ENCODE peak calls at places on chromosomes 1 and 21, in five cellular contexts. N is mammary epithelial cell, L is stomach, W is left ventricle myocardium inferior, V is breast epithelium. G is an unnamed sample. For H3K4me1, the result is how much of the 10 kb centered on the place peaks cover.

GRCh38 chr1:231200417-231201031 is 38.7 kb downstream of the TRIM67 start:
- DNase-seq in N (peak), L (no peak), W (no peak), V (no peak), G (no peak)

GRCh38 chr1:26281971-26282693 is 2.2 kb downstream of the SH3BGRL3 start:
- DNase-seq in N (no peak), L (no peak), W (peak), V (no peak), G (no peak)

GRCh38 chr1:79662596-79662995 is 656.1 kb upstream of the ADGRL4 start:
- DNase-seq in N (no peak), L (no peak), W (no peak), V (no peak), G (no peak)

GRCh38 chr1:22031214-22031962 is 21.1 kb upstream of the CDC42 start:
- DNase-seq in N (no peak), L (peak), W (no peak), V (peak), G (no peak)

GRCh38 chr1:37423810-37424209 is 50.6 kb upstream of the ZC3H12A start:
- DNase-seq in N (no peak), L (no peak), W (no peak), V (no peak), G (no peak)

GRCh38 chr1:181608386-181608785 is 125.1 kb downstream of the CACNA1E start:
- DNase-seq in N (no peak), L (no peak), W (no peak), V (no peak), G (no peak)

GRCh38 chr1:61852693-61853060 is 110.4 kb downstream of the PATJ start:
- DNase-seq in N (no peak), L (no peak), W (no peak), V (no peak), G (no peak)

GRCh38 chr1:223091928-223092327 is 51.1 kb downstream of the TLR5 start:
- DNase-seq in N (no peak), L (no peak), W (no peak), V (no peak), G (no peak)

DNA sequence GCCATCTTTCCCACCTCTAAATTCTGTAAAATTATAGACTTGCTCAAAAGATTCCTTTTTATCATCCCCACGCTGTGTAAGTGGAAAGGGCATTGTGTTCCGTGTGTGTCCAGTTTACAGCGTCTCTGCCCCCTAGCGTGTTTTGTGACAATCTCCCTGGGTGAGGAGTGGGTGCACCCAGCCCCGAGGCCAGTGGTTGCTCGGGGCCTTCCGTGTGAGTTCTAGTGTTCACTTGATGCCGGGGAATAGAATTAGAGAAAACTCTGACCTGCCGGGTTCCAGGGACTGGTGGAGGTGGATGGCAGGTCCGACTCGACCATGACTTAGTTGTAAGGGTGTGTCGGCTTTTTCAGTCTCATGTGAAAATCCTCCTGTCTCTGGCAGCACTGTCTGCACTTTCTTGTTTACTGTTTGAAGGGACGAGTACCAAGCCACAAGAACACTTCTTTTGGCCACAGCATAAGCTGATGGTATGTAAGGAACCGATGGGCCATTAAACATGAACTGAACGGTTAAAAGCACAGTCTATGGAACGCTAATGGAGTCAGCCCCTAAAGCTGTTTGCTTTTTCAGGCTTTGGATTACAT is 61.9 kb downstream of the POFUT2 start:
- DNase-seq in N (no peak), L (no peak), W (no peak), V (no peak), G (no peak)
- H3K4me1 ChIP-seq in N (under half), L (under half), W (under half), V (under half), G (under half)

GRCh38 chr1:116389705-116390104 is 16.7 kb downstream of the ATP1A1 start:
- DNase-seq in N (no peak), L (no peak), W (no peak), V (no peak), G (no peak)
- H3K4me1 ChIP-seq in N (under half), L (under half), W (half or more), V (under half), G (under half)

GRCh38 chr1:154176341-154176740 is 15.6 kb downstream of the TPM3 start:
- DNase-seq in N (peak), L (no peak), W (no peak), V (no peak), G (peak)

GRCh38 chr1:154179951-154180687 is 11.8 kb downstream of the TPM3 start:
- DNase-seq in N (no peak), L (no peak), W (no peak), V (no peak), G (no peak)

GRCh38 chr1:154181944-154182341 is 10.0 kb downstream of the TPM3 start:
- DNase-seq in N (no peak), L (no peak), W (no peak), V (no peak), G (no peak)

GRCh38 chr1:154178006-154178405 is 13.9 kb downstream of the TPM3 start:
- DNase-seq in N (no peak), L (no peak), W (no peak), V (no peak), G (no peak)

DNA sequence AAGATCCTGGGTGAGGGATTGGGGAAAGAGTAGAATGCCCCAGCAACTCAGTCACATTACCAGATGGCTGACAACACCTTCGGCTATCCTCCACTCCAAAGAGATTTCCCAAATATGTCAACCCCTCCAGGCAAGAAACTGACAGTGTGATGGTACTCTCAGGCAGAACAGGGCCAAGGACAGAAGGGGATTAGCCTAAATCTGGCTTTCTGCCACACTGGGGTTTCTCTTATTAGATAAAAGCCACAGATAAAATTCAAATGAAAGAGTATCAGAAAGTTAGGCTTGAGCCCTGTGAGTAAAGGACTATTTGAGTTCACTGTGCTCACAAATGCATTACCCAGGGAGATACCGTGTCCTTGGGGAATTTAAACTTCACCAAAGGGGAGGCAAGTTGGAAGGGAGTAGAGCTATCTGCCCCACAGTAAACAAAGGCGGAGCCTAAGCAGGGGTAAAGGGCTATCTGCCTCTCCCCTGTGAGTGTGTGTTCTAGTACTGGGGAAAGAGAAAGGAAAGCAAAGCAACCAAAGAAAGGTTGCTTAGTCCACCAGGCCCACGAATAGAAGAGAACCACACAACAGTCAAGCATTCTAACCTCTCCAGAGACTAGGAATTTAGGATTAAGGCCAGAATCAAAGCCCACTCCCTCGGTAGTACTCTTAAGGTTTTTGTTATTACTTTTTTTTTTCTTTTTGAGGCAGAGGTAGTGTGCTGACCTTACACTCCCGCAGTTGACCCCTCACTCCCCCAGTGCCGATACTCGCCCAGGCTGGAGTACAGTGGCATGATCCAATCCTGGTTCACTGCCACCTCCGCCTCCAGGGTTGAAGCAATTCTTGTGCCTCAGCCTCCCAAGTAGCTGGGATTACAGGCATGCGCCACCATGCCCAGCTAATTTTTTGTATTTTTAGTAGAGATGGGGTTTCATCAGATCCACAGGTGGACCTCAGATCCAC is 12.8 kb downstream of the TPM3 start:
- DNase-seq in N (no peak), L (peak), W (no peak), V (no peak), G (no peak)
- H3K4me1 ChIP-seq in N (under half), L (half or more), W (half or more), V (under half), G (half or more)

GRCh38 chr1:151825811-151826660 is 5.6 kb downstream of the RORC start:
- DNase-seq in N (no peak), L (no peak), W (no peak), V (no peak), G (no peak)
- H3K4me1 ChIP-seq in N (under half), L (under half), W (under half), V (under half), G (under half)

G was measured in heart right ventricle.